ENCODE peak calls at places on chromosomes 12 and 14, in seven cellular contexts. D is stomach, M is sigmoid colon, I is tibial nerve, Z is GM12878, R is transverse colon, Q is suprapubic skin. P is an unnamed sample.
A peak's percentile ranks its signal among the peaks of the same experiment; 100 is the strongest.

GRCh38 chr12:14126692-14127091 is 145.3 kb upstream of the GRIN2B start:
- DNase-seq in D (no peak), M (no peak), I (no peak), Z (no peak), R (no peak), Q (no peak), P (no peak)

GRCh38 chr12:77388611-77389265 is 323.4 kb upstream of the E2F7 start:
- DNase-seq in D (no peak), M (no peak), I (no peak), Z (no peak), R (no peak), Q (no peak), P (no peak)

GRCh38 chr14:93628048-93628447 is 160.2 kb downstream of the PRIMA1 start:
- DNase-seq in D (no peak), M (no peak), I (no peak), Z (no peak), R (no peak), Q (no peak), P (no peak)

GRCh38 chr12:49920241-49920914 is 16.7 kb upstream of the FAIM2 start:
- DNase-seq in D (no peak), M (no peak), I (no peak), Z (no peak), R (no peak), Q (peak; percentile 54), P (no peak)

GRCh38 chr14:60621386-60621785 is 27.9 kb downstream of the SIX1 start:
- DNase-seq in D (no peak), M (no peak), I (no peak), Z (no peak), R (no peak), Q (no peak), P (no peak)

GRCh38 chr14:99055816-99056215 is 216.2 kb downstream of the BCL11B start:
- DNase-seq in D (no peak), M (no peak), I (no peak), Z (no peak), R (peak; percentile 24), Q (peak; percentile 29), P (no peak)

GRCh38 chr12:47904647-47905312 is at the start of gene VDR:
- DNase-seq in D (peak; percentile 83), M (peak; percentile 85), I (peak; percentile 53), Z (no peak), R (peak; percentile 88), Q (peak; percentile 83), P (peak; percentile 96)

GRCh38 chr12:114921796-114922195 is 237.8 kb upstream of the TBX3 start:
- DNase-seq in D (no peak), M (no peak), I (no peak), Z (no peak), R (no peak), Q (no peak), P (no peak)

GRCh38 chr14:100067971-100068959 is 3.0 kb downstream of the EVL start:
- DNase-seq in D (peak; percentile 67), M (no peak), I (no peak), Z (peak; percentile 89), R (peak; percentile 66), Q (peak; percentile 74), P (no peak)

GRCh38 chr14:88961214-88961613 is 136.8 kb downstream of the TTC8 start:
- DNase-seq in D (no peak), M (no peak), I (no peak), Z (no peak), R (peak; percentile 21), Q (no peak), P (no peak)

GRCh38 chr12:115871714-115872113 is 405.8 kb downstream of the MED13L start:
- DNase-seq in D (no peak), M (no peak), I (no peak), Z (no peak), R (peak; percentile 16), Q (no peak), P (no peak)

GRCh38 chr12:95279835-95280234 is 62.2 kb downstream of the VEZT start:
- DNase-seq in D (no peak), M (no peak), I (no peak), Z (no peak), R (no peak), Q (no peak), P (no peak)

GRCh38 chr14:68650403-68650994 is 142.4 kb downstream of the ZFP36L1 start:
- DNase-seq in D (no peak), M (no peak), I (no peak), Z (no peak), R (no peak), Q (no peak), P (no peak)

GRCh38 chr12:34354239-34355200 is 332.2 kb downstream of the ALG10 start:
- DNase-seq in D (no peak), M (no peak), I (no peak), Z (no peak), R (no peak), Q (no peak), P (no peak)

GRCh38 chr14:36443374-36443773 is 76.7 kb downstream of the NKX2-1 start:
- DNase-seq in D (no peak), M (no peak), I (no peak), Z (no peak), R (no peak), Q (no peak), P (no peak)

GRCh38 chr14:54653764-54654469 is 87.0 kb downstream of the SAMD4A start:
- DNase-seq in D (no peak), M (peak; percentile 70), I (peak; percentile 67), Z (no peak), R (peak; percentile 20), Q (peak; percentile 74), P (no peak)

GRCh38 chr14:99561827-99562226 is 42.2 kb downstream of the CCDC85C start:
- DNase-seq in D (no peak), M (no peak), I (no peak), Z (no peak), R (no peak), Q (no peak), P (no peak)

GRCh38 chr12:130815028-130815741 is 23.9 kb downstream of the STX2 start:
- DNase-seq in D (no peak), M (no peak), I (no peak), Z (no peak), R (no peak), Q (no peak), P (no peak)

GRCh38 chr14:72643317-72643801 is 250.5 kb downstream of the DPF3 start:
- DNase-seq in D (no peak), M (no peak), I (no peak), Z (no peak), R (no peak), Q (no peak), P (no peak)

GRCh38 chr12:115763982-115764621 is 513.4 kb downstream of the MED13L start:
- DNase-seq in D (no peak), M (no peak), I (no peak), Z (no peak), R (no peak), Q (no peak), P (no peak)

GRCh38 chr14:76958975-76959710 is 69.4 kb downstream of the IRF2BPL start:
- DNase-seq in D (no peak), M (peak; percentile 91), I (no peak), Z (peak; percentile 79), R (no peak), Q (no peak), P (no peak)

GRCh38 chr12:123063535-123063934 is 83.1 kb downstream of the ARL6IP4 start:
- DNase-seq in D (no peak), M (no peak), I (no peak), Z (no peak), R (no peak), Q (no peak), P (no peak)

GRCh38 chr14:67237591-67237990 is 3.6 kb upstream of the PALS1 start:
- DNase-seq in D (no peak), M (no peak), I (no peak), Z (no peak), R (no peak), Q (no peak), P (no peak)

GRCh38 chr14:67239582-67239981 is 1.7 kb upstream of the PALS1 start:
- DNase-seq in D (no peak), M (no peak), I (no peak), Z (no peak), R (no peak), Q (no peak), P (no peak)

GRCh38 chr14:67240168-67240932 is 885 bp upstream of the PALS1 start:
- DNase-seq in D (peak; percentile 74), M (peak; percentile 87), I (peak; percentile 25), Z (no peak), R (peak; percentile 80), Q (peak; percentile 78), P (peak; percentile 92)

GRCh38 chr14:67241416-67242362 is at the start of gene PALS1:
- DNase-seq in D (no peak), M (peak; percentile 80), I (peak; percentile 23), Z (peak; percentile 19), R (no peak), Q (no peak), P (peak; percentile 92)

DNA sequence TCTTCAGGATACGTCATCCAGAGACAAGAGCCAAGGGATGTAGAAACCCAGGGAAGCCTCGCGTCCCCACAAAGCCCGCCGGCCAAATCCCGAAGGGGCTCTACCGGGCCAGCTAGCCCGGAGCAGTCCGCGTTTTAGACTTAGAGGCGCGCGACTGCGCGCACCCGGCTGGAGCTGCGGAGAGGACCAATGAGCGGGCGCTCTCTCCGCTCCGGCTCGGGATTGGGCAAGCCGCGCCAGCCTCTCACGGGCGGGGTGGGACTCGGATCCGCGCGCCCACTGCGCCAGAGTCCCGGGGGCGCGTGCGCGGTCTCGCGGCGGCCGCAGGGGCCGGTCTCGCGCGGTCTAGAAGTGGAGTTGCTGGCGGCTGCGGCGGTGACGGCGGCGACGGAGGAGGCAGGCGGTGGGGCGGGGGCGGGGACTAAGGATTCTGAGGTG is 238 bp upstream of the PALS1 start:
- DNase-seq in D (peak; percentile 98), M (peak; percentile 98), I (peak; percentile 90), Z (peak; percentile 71), R (peak; percentile 97), Q (peak; percentile 97), P (peak; percentile 98)
- TF ChIP-seq POLR2A in D (peak; percentile 36), M (peak; percentile 60), I (peak; percentile 64), Z (peak; percentile 64), R (peak; percentile 88), Q (no peak), P (peak; percentile 44)

DNA sequence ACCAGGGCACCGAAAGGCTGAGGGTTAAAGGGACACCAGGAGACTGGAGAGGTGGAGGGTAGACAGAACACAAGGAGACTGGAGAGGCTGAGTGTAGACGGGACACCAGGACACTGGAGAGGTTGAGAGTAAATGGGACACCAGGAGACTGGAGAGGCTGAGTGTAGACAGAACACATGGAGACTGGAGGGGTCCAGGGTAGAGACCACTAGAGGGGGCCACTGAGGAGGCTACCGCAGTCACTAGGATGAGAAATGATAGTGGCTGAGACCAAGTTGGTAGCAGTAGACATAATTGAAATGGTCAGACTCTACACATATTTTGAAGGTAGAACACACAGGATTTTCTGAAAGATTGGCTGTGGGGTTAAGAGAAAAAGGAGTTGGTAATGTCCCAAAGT is 68.2 kb downstream of the PAH start:
- DNase-seq in D (no peak), M (no peak), I (no peak), Z (no peak), R (no peak), Q (no peak), P (peak; percentile 29)
- H3K36me3 ChIP-seq in D (no peaks in the 10 kb centered on the region), M (no peaks in the 10 kb centered on the region), I (no peaks in the 10 kb centered on the region), Z (no peaks in the 10 kb centered on the region), R (no peaks in the 10 kb centered on the region), Q (no peaks in the 10 kb centered on the region), P (no peaks in the 10 kb centered on the region)

GRCh38 chr14:64504897-64505771 is 564 bp downstream of the ZBTB1 start:
- DNase-seq in D (peak; percentile 90), M (peak; percentile 96), I (peak; percentile 84), Z (no peak), R (peak; percentile 92), Q (peak; percentile 94), P (peak; percentile 96)
- TF ChIP-seq EP300 in D (no peak), M (no peak), I (peak; percentile 34), Z (no peak), R (no peak), Q (no peak), P (no peak)

GRCh38 chr14:75176142-75176820 is at the start of gene TMED10:
- DNase-seq in D (peak; percentile 89), M (peak; percentile 96), I (peak; percentile 89), Z (no peak), R (peak; percentile 93), Q (peak; percentile 95), P (peak; percentile 98)
- TF ChIP-seq POLR2A in D (peak; percentile 58), M (peak; percentile 66), I (peak; percentile 90), Z (peak; percentile 92), R (peak; percentile 78), Q (peak; percentile 78), P (no peak)